ENCODE peak calls at places on chromosomes 16 and 17, in four cellular contexts. C, R, U and S are unnamed samples.

GRCh38 chr17:58829172-58829637 is 73.6 kb downstream of the PPM1E start:
- DNase-seq in C (no peak), R (no peak), U (no peak), S (no peak)

GRCh38 chr17:38415250-38416194 is 12.7 kb upstream of the ARHGAP23 start:
- DNase-seq in C (peak; percentile 73), R (peak; percentile 20), U (no peak), S (no peak)

GRCh38 chr16:87789437-87790277 is 23.9 kb upstream of the KLHDC4 start:
- DNase-seq in C (no peak), R (peak; percentile 70), U (no peak), S (peak; percentile 83)

GRCh38 chr17:63775420-63775819 is 1.4 kb downstream of the DDX42 start:
- DNase-seq in C (no peak), R (no peak), U (no peak), S (no peak)

GRCh38 chr17:43456661-43457361 is 27.0 kb upstream of the DHX8 start:
- DNase-seq in C (peak; percentile 55), R (no peak), U (peak; percentile 45), S (peak; percentile 54)

GRCh38 chr17:39813631-39814030 is 50.5 kb downstream of the IKZF3 start:
- DNase-seq in C (no peak), R (no peak), U (no peak), S (no peak)

GRCh38 chr16:6096931-6097665 is 999.5 kb upstream of the EEF2KMT start:
- DNase-seq in C (no peak), R (peak; percentile 30), U (no peak), S (no peak)

GRCh38 chr17:50793007-50793406 is 25.7 kb upstream of the ANKRD40CL start:
- DNase-seq in C (no peak), R (no peak), U (no peak), S (no peak)

GRCh38 chr17:74924250-74924948 is at the start of gene OTOP2:
- DNase-seq in C (peak; percentile 73), R (no peak), U (no peak), S (peak; percentile 57)

GRCh38 chr16:84930298-84931106 is 80.8 kb downstream of the ZDHHC7 start:
- DNase-seq in C (no peak), R (no peak), U (no peak), S (no peak)

GRCh38 chr17:10870651-10871050 is 32.8 kb upstream of the PIRT start:
- DNase-seq in C (no peak), R (no peak), U (no peak), S (no peak)

GRCh38 chr17:58998871-58999270 is 107.8 kb downstream of the TRIM37 start:
- DNase-seq in C (no peak), R (no peak), U (no peak), S (no peak)

GRCh38 chr16:50683689-50684374 is 2.7 kb upstream of the SNX20 start:
- DNase-seq in C (no peak), R (no peak), U (no peak), S (peak; percentile 62)

GRCh38 chr16:531494-532125 is 4.1 kb downstream of the CAPN15 start:
- DNase-seq in C (no peak), R (no peak), U (no peak), S (no peak)
- H3K4me1 ChIP-seq in C (peaks cover 30% of the 10 kb centered on the region), R (peaks cover 31% of the 10 kb centered on the region), U (no peaks in the 10 kb centered on the region), S (peaks cover 36% of the 10 kb centered on the region)

GRCh38 chr16:73064227-73064995 is 16.5 kb upstream of the ZFHX3 start:
- DNase-seq in C (no peak), R (peak; percentile 87), U (no peak), S (peak; percentile 78)
- H3K27me3 ChIP-seq in C (peaks cover 64% of the 10 kb centered on the region), R (no peaks in the 10 kb centered on the region), U (no peaks in the 10 kb centered on the region), S (no peaks in the 10 kb centered on the region)

GRCh38 chr16:81528258-81528657 is 83.7 kb downstream of the CMIP start:
- DNase-seq in C (peak; percentile 10), R (no peak), U (no peak), S (no peak)

GRCh38 chr16:81524382-81524781 is 79.8 kb downstream of the CMIP start:
- DNase-seq in C (peak; percentile 34), R (peak; percentile 59), U (no peak), S (no peak)

GRCh38 chr16:81527477-81528178 is 83.0 kb downstream of the CMIP start:
- DNase-seq in C (no peak), R (no peak), U (no peak), S (no peak)

GRCh38 chr16:81526199-81526598 is 81.6 kb downstream of the CMIP start:
- DNase-seq in C (no peak), R (peak; percentile 60), U (no peak), S (no peak)

GRCh38 chr16:81526935-81527334 is 82.3 kb downstream of the CMIP start:
- DNase-seq in C (peak; percentile 59), R (peak; percentile 79), U (peak; percentile 33), S (no peak)
- H3K4me1 ChIP-seq in C (peaks cover 32% of the 10 kb centered on the region), R (peaks cover 33% of the 10 kb centered on the region), U (peaks cover 6% of the 10 kb centered on the region), S (no peaks in the 10 kb centered on the region)

DNA sequence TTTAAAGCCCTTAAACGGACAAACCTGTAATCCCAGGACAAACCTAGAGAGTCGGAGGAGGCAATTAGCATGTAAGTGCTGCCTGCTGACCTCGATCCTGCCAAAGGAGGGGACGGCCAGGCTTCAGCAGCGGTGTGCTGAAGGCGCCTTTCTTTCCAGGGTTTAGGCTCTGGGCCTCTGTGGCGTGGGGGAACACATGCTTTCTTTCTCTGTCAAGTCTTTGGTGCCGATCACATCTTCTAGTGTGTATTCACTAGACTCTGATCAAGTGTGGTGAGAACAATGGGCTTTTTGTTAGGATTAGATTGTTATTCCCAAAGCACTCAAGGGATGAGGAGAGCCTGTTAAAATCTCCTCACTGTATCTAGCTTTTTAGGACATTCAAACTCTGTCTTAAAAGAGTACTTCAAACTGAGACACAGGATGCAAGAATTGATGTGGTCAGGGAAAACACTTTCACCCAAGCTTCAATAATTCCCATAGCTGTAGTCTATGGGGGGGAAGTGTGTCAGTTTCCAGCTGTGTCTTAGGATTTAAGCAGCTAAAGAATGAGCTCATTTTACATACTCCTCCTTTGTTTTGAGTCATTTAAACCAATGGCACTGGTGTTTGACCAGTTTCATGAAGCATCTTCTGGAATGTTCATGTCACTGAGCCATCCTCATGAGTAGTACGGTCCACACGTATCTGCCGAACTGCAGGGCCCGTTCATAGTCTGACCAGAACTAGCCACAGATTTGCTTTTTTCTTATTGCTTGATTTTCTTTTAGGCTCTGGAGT is 51.2 kb downstream of the RPA1 start:
- DNase-seq in C (no peak), R (peak; percentile 35), U (no peak), S (no peak)
- H3K27me3 ChIP-seq in C (no peaks in the 10 kb centered on the region), R (no peaks in the 10 kb centered on the region), U (no peaks in the 10 kb centered on the region), S (no peaks in the 10 kb centered on the region)

GRCh38 chr16:4615389-4616046 is 830 bp upstream of the UBALD1 start:
- DNase-seq in C (peak; percentile 62), R (no peak), U (peak; percentile 61), S (no peak)

GRCh38 chr16:4614571-4615388 is at the start of gene UBALD1:
- DNase-seq in C (peak; percentile 92), R (peak; percentile 71), U (peak; percentile 85), S (peak; percentile 88)

GRCh38 chr16:4612977-4613635 is 1.6 kb downstream of the UBALD1 start:
- DNase-seq in C (no peak), R (no peak), U (no peak), S (no peak)

GRCh38 chr16:4612474-4612931 is 2.2 kb downstream of the UBALD1 start:
- DNase-seq in C (no peak), R (no peak), U (no peak), S (peak; percentile 54)

GRCh38 chr16:4613636-4614570 is 785 bp downstream of the UBALD1 start:
- DNase-seq in C (peak; percentile 71), R (peak; percentile 26), U (no peak), S (no peak)
- H3K4me1 ChIP-seq in C (peaks cover 63% of the 10 kb centered on the region), R (peaks cover 25% of the 10 kb centered on the region), U (no peaks in the 10 kb centered on the region), S (no peaks in the 10 kb centered on the region)

GRCh38 chr16:81210807-81211206 is 27.7 kb upstream of the BCO1 start:
- DNase-seq in C (no peak), R (no peak), U (no peak), S (no peak)
- H3K27me3 ChIP-seq in C (peaks cover 6% of the 10 kb centered on the region), R (peaks cover 6% of the 10 kb centered on the region), U (no peaks in the 10 kb centered on the region), S (peaks cover 18% of the 10 kb centered on the region)

GRCh38 chr17:35529868-35530267 is 7.6 kb downstream of the SLFN12L start:
- DNase-seq in C (no peak), R (no peak), U (no peak), S (no peak)
- H3K4me1 ChIP-seq in C (no peaks in the 10 kb centered on the region), R (no peaks in the 10 kb centered on the region), U (no peaks in the 10 kb centered on the region), S (no peaks in the 10 kb centered on the region)

DNA sequence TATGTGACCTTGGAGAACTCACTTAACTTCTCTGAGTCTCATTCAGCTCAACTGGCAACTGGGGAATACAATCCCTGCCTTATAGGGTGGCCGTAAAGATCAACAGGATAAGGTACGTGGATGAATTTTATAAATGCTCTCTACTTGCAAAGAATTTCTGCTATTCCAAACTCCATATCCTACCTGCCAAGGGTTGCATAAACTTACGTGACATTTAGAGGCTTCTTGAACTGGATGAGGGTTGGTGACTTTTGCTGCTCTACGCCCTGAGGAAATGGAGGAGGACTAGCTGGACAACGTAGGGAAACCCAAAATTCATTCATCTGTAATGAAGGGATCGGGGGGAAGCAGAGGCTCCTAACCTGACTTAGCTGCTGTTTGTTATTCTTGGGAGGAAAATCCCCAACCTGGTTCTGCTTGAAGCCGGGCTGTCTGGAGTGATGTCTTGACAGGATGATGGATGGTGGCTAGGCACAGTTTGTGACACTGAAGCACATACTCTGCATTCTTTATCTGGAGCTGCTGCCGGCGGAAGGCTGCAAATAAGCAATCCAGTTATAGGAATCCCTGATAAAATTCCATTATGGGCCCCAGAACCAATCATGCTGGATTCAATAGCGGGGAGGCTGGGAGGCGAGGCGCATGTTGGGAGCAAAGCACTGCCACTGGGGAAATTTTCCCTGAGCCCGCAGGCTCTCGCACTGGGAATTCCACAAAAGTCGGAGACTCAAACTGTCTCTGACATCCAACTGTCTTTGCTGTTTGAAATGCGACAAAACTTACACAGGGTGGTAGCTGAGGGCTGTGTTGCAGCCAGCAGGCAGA is 94.7 kb upstream of the SDK2 start:
- DNase-seq in C (no peak), R (no peak), U (no peak), S (no peak)
- H3K27me3 ChIP-seq in C (peaks cover 4% of the 10 kb centered on the region), R (no peaks in the 10 kb centered on the region), U (no peaks in the 10 kb centered on the region), S (no peaks in the 10 kb centered on the region)

DNA sequence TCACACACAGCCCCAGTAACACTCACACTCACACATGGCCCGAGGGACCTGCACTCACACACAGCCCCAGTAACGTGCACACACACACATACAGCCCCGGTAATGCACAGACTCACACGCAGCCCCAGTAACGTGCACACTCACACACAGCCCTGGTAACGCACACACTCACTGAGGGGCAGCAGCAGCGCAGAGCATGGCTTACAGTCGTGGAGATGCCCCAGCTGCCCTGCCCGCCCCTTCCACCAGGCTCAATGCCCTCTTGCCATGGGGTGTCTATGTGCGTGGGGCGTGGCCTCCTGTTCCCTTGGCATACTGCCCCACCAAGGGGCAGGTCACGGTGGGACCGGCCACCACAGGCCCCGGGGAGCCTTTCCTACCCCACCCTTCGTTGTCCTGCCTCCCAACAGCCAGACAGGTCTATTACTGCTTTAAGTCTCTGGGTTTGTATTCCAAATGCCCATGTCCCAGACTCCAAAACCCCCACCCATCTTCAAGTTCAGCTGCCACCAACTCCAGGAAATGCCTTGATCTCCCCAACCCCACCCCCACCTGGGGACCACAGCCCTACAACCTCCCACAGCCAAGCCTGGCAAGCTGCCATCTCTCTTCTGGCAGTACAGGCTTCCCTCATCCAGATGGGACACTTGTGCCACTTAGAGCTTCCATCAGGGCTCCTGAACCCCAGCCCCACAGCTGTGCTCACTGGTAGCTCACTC is 2.6 kb downstream of the CCDC102A start:
- DNase-seq in C (peak; percentile 56), R (no peak), U (peak; percentile 56), S (no peak)
- H3K4me1 ChIP-seq in C (peaks cover 73% of the 10 kb centered on the region), R (peaks cover 29% of the 10 kb centered on the region), U (peaks cover 5% of the 10 kb centered on the region), S (peaks cover 66% of the 10 kb centered on the region)